ENCODE peak calls at places on chromosomes 3 and 15, in five cellular contexts. A is A549, R is HL-60, V is SK-N-SH, K is Panc1. D is an unnamed sample.

GRCh38 chr3:168100777-168101492 is 5.2 kb upstream of the GOLIM4 start:
- DNase-seq in A (no peak), R (no peak), V (no peak), K (no peak), D (no peak)

GRCh38 chr3:157318639-157319288 is 117.9 kb upstream of the PTX3 start:
- DNase-seq in A (no peak), R (no peak), V (no peak), K (no peak), D (no peak)

GRCh38 chr3:196179380-196180308 is 31.6 kb downstream of the ZDHHC19 start:
- DNase-seq in A (no peak), R (no peak), V (peak; percentile 36), K (no peak), D (peak; percentile 73)

GRCh38 chr3:149134560-149134959 is 5.1 kb downstream of the HPS3 start:
- DNase-seq in A (no peak), R (no peak), V (no peak), K (peak; percentile 15), D (no peak)

GRCh38 chr3:66989860-66990696 is 8.0 kb upstream of the KBTBD8 start:
- DNase-seq in A (peak; percentile 12), R (no peak), V (no peak), K (no peak), D (peak; percentile 54)

GRCh38 chr3:126484662-126485061 is 9.0 kb upstream of the ZXDC start:
- DNase-seq in A (no peak), R (no peak), V (no peak), K (no peak), D (no peak)

GRCh38 chr15:74657846-74658245 is 38.0 kb downstream of the EDC3 start:
- DNase-seq in A (no peak), R (no peak), V (no peak), K (no peak), D (no peak)

GRCh38 chr3:100256724-100257123 is 4.1 kb upstream of the TBC1D23 start:
- DNase-seq in A (no peak), R (no peak), V (peak; percentile 40), K (no peak), D (no peak)

GRCh38 chr3:104896624-104897023 is 470.1 kb upstream of the ALCAM start:
- DNase-seq in A (no peak), R (no peak), V (no peak), K (no peak), D (no peak)

GRCh38 chr15:44009056-44009455 is 182.3 kb downstream of the WDR76 start:
- DNase-seq in A (peak; percentile 51), R (no peak), V (no peak), K (no peak), D (no peak)

GRCh38 chr3:128488995-128489859 is 3.8 kb downstream of the GATA2 start:
- DNase-seq in A (no peak), R (no peak), V (peak; percentile 78), K (no peak), D (peak; percentile 64)

GRCh38 chr3:186021673-186022362 is 84.0 kb upstream of the TRA2B start:
- DNase-seq in A (no peak), R (no peak), V (peak; percentile 16), K (peak; percentile 12), D (no peak)
- TF ChIP-seq REST in A (no peak), R (no peak), V (no peak), K (no peak), D (no peak)

GRCh38 chr15:89475688-89476087 is 20.7 kb downstream of the RHCG start:
- DNase-seq in A (no peak), R (no peak), V (no peak), K (no peak), D (no peak)

GRCh38 chr15:89477411-89478242 is 18.8 kb downstream of the RHCG start:
- DNase-seq in A (no peak), R (no peak), V (no peak), K (no peak), D (no peak)

GRCh38 chr15:89469331-89470107 is 26.9 kb downstream of the RHCG start:
- DNase-seq in A (no peak), R (no peak), V (no peak), K (no peak), D (peak; percentile 78)

DNA sequence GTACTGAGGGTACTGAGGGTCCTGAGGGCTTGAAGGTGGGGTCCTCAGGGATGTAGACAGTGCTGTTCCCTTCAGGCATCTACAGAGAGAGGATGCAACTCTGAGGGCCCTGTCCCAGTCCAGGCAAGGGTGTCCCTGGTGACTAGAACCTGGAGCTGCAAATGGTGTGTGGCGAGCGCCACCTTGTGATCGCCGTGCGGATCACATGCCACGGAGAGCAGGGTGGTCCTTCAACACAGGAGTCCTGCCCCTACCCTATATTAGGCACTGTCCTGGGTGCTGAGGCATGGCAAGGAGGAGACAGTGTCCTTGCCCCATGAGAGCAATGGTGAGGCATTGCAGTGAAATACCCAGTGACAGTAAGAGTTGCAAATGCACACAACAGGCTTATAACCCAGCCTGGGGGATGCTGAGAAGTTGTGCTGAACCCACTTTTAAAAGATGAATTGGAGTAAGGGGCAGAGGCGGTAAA is 23.6 kb downstream of the RHCG start:
- DNase-seq in A (peak; percentile 88), R (peak; percentile 80), V (peak; percentile 91), K (peak; percentile 36), D (peak; percentile 81)
- TF ChIP-seq CTCF in A (peak; percentile 94), R (peak; percentile 93), V (peak; percentile 85), K (peak; percentile 92), D (peak; percentile 100)

GRCh38 chr15:35691176-35691761 is 145.3 kb upstream of the DPH6 start:
- DNase-seq in A (no peak), R (no peak), V (no peak), K (no peak), D (no peak)
- TF ChIP-seq REST in A (no peak), R (no peak), V (no peak), K (no peak), D (no peak)

DNA sequence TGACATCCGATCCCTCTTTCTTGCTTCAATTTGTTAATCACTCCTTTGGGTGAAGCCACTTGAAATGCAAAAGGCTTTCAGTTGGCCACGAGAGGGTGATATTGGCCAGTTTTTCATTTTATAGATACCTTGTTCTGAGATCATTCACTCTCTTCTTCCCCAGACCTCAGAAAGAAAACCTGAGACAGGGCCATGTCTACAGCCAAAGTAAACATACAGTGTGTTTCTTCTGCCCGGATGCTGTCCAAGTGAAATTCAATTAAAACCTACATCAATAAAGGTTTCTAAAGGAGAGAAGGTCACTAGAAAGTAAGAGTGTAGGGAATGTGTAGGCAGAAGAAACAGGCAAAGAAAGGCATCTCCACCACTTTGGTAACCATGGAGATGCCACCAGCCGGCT is 39.5 kb upstream of the FMN1 start:
- DNase-seq in A (peak; percentile 55), R (no peak), V (peak; percentile 43), K (no peak), D (peak; percentile 72)
- TF ChIP-seq CTCF in A (peak; percentile 87), R (peak; percentile 11), V (peak; percentile 87), K (peak; percentile 69), D (peak; percentile 60)

GRCh38 chr3:8485141-8485840 is 16.3 kb upstream of the LMCD1 start:
- DNase-seq in A (no peak), R (no peak), V (no peak), K (no peak), D (no peak)
- TF ChIP-seq REST in A (no peak), R (no peak), V (no peak), K (no peak), D (no peak)

GRCh38 chr3:16820485-16820884 is 64.3 kb upstream of the PLCL2 start:
- DNase-seq in A (no peak), R (no peak), V (no peak), K (no peak), D (no peak)

GRCh38 chr3:16816048-16816780 is 68.5 kb upstream of the PLCL2 start:
- DNase-seq in A (no peak), R (no peak), V (no peak), K (no peak), D (no peak)

GRCh38 chr3:16818194-16818593 is 66.6 kb upstream of the PLCL2 start:
- DNase-seq in A (no peak), R (no peak), V (no peak), K (no peak), D (no peak)

GRCh38 chr3:16818945-16819344 is 65.8 kb upstream of the PLCL2 start:
- DNase-seq in A (no peak), R (no peak), V (no peak), K (no peak), D (no peak)

GRCh38 chr3:16817201-16817600 is 67.6 kb upstream of the PLCL2 start:
- DNase-seq in A (no peak), R (no peak), V (no peak), K (no peak), D (no peak)
- TF ChIP-seq CTCF in A (no peak), R (no peak), V (no peak), K (no peak), D (no peak)